ENCODE peak calls at places on chromosomes 7 and 10, in seven cellular contexts. A is lower leg skin, Q is coronary artery, U is cardiac muscle cell, D is transverse colon, K is GM23338, F is brain microvascular endothelial cell. P is an unnamed sample.

GRCh38 chr10:32210306-32211045 is 136.5 kb downstream of the EPC1 start:
- DNase-seq in D (peak), K (peak), U (peak), Q (no peak), F (peak), A (no peak), P (no peak)

GRCh38 chr10:119817991-119818888 is 54.4 kb downstream of the MCMBP start:
- DNase-seq in K (peak), F (peak), Q (peak), U (peak), D (peak), A (peak), P (peak)

GRCh38 chr7:5441840-5442513 is 18.3 kb upstream of the TNRC18 start:
- DNase-seq in D (no peak), K (no peak), F (no peak), U (no peak), Q (no peak), A (no peak), P (no peak)

GRCh38 chr7:35331730-35332678 is 78.1 kb upstream of the TBX20 start:
- DNase-seq in K (no peak), A (no peak), F (no peak), Q (no peak), U (peak), D (no peak), P (no peak)

GRCh38 chr10:7301039-7301768 is 109.6 kb downstream of the SFMBT2 start:
- DNase-seq in K (peak), D (no peak), Q (no peak), A (no peak), U (peak), F (no peak), P (no peak)

GRCh38 chr7:80018941-80019808 is 115.5 kb upstream of the GNAI1 start:
- DNase-seq in D (peak), K (peak), F (peak), U (peak), A (no peak), Q (no peak), P (no peak)

GRCh38 chr10:122013311-122013780 is 24.4 kb downstream of the TACC2 start:
- DNase-seq in U (no peak), D (no peak), A (no peak), F (no peak), K (no peak), Q (no peak), P (no peak)

GRCh38 chr10:78349165-78349516 is 315.5 kb downstream of the RPS24 start:
- DNase-seq in K (no peak), A (no peak), D (no peak), F (no peak), Q (peak), U (no peak), P (peak)

GRCh38 chr7:104096683-104097082 is 107.2 kb upstream of the RELN start:
- DNase-seq in Q (no peak), K (peak), D (no peak), A (no peak), F (peak), U (peak), P (no peak)

GRCh38 chr7:74288034-74288881 is 949 bp upstream of the CLIP2 start:
- DNase-seq in F (no peak), K (peak), Q (no peak), D (no peak), U (no peak), A (no peak), P (no peak)

GRCh38 chr10:120387326-120387725 is 69.7 kb upstream of the PLPP4 start:
- DNase-seq in K (no peak), D (no peak), U (no peak), A (no peak), F (peak), Q (no peak), P (no peak)

GRCh38 chr10:113047963-113048781 is 98.1 kb downstream of the TCF7L2 start:
- DNase-seq in D (no peak), Q (no peak), U (no peak), A (peak), K (peak), F (no peak), P (no peak)

GRCh38 chr10:13502384-13502783 is 26.4 kb downstream of the BEND7 start:
- DNase-seq in F (no peak), D (no peak), Q (no peak), K (no peak), U (no peak), A (no peak), P (no peak)

GRCh38 chr7:5217396-5217795 is 27.4 kb downstream of the WIPI2 start:
- DNase-seq in K (no peak), U (no peak), F (no peak), Q (no peak), D (no peak), A (no peak), P (no peak)

GRCh38 chr7:87151701-87152111 is 547 bp upstream of the DMTF1 start:
- DNase-seq in F (no peak), U (no peak), D (no peak), Q (no peak), A (no peak), K (no peak), P (no peak)

GRCh38 chr7:134045716-134046115 is 81.4 kb upstream of the LRGUK start:
- DNase-seq in U (no peak), F (no peak), Q (no peak), D (no peak), K (no peak), A (no peak), P (no peak)

GRCh38 chr7:158646766-158647474 is 57.7 kb downstream of the NCAPG2 start:
- DNase-seq in U (no peak), A (no peak), K (peak), Q (no peak), F (no peak), D (peak), P (no peak)

GRCh38 chr10:91759581-91759986 is 38.6 kb upstream of the TNKS2 start:
- DNase-seq in D (no peak), K (no peak), U (no peak), Q (no peak), A (no peak), F (no peak), P (no peak)

GRCh38 chr10:36469585-36469984 is 655.8 kb upstream of the ANKRD30A start:
- DNase-seq in F (peak), K (no peak), A (no peak), U (no peak), Q (no peak), D (no peak), P (no peak)

GRCh38 chr7:90483236-90483635 is 13.8 kb downstream of the PTTG1IP2 start:
- DNase-seq in A (no peak), Q (no peak), F (no peak), D (no peak), K (no peak), U (no peak), P (no peak)

GRCh38 chr10:25483999-25484398 is 309.2 kb downstream of the GPR158 start:
- DNase-seq in Q (no peak), A (no peak), K (no peak), U (no peak), F (no peak), D (no peak), P (no peak)

GRCh38 chr7:54764861-54765260 is 5.8 kb upstream of the SEC61G start:
- DNase-seq in A (no peak), Q (no peak), F (no peak), K (no peak), D (no peak), U (no peak), P (no peak)

GRCh38 chr7:151088856-151089699 is 2.8 kb downstream of the AGAP3 start:
- DNase-seq in K (peak), U (no peak), Q (no peak), A (peak), F (peak), D (peak), P (no peak)

GRCh38 chr10:87841215-87841614 is 22.1 kb downstream of the KLLN start:
- DNase-seq in K (no peak), F (no peak), U (no peak), A (no peak), D (no peak), Q (no peak), P (no peak)

GRCh38 chr10:131086094-131086493 is 225.4 kb downstream of the TCERG1L start:
- DNase-seq in F (no peak), D (no peak), K (no peak), Q (no peak), U (no peak), A (no peak), P (no peak)

GRCh38 chr10:57202356-57202755 is 841.3 kb upstream of the ZWINT start:
- DNase-seq in F (no peak), Q (no peak), K (no peak), D (no peak), U (no peak), A (no peak), P (no peak)

GRCh38 chr7:22572292-22572691 is 72.3 kb upstream of the STEAP1B start:
- DNase-seq in U (no peak), A (peak), D (no peak), K (no peak), Q (no peak), F (no peak), P (no peak)

GRCh38 chr10:14056545-14057332 is 274.0 kb downstream of the FRMD4A start:
- DNase-seq in A (no peak), D (no peak), F (peak), Q (no peak), K (peak), U (no peak), P (no peak)

GRCh38 chr10:52316005-52316404 is 1.9 kb downstream of the DKK1 start:
- DNase-seq in K (no peak), A (no peak), Q (no peak), F (peak), D (no peak), U (no peak), P (no peak)

GRCh38 chr7:27170936-27171635 is 3.0 kb downstream of the HOXA10 start:
- DNase-seq in F (no peak), A (peak), K (peak), D (peak), Q (no peak), U (no peak), P (no peak)

GRCh38 chr10:98029149-98030092 is 1.0 kb downstream of the CRTAC1 start:
- DNase-seq in F (no peak), D (no peak), A (no peak), Q (no peak), K (peak), U (peak), P (no peak)

GRCh38 chr10:98030991-98031431 is 590 bp upstream of the CRTAC1 start:
- DNase-seq in K (peak), D (no peak), Q (no peak), A (no peak), F (no peak), U (peak), P (peak)

GRCh38 chr10:98031440-98031839 is 1.0 kb upstream of the CRTAC1 start:
- DNase-seq in F (no peak), A (no peak), K (no peak), U (no peak), D (no peak), Q (no peak), P (no peak)

GRCh38 chr10:98028168-98028770 is 2.2 kb downstream of the CRTAC1 start:
- DNase-seq in K (peak), D (peak), Q (no peak), U (peak), F (no peak), A (no peak), P (peak)

GRCh38 chr10:98030093-98030821 is at the start of gene CRTAC1:
- DNase-seq in A (peak), K (peak), F (no peak), Q (no peak), U (peak), D (peak), P (peak)
- TF ChIP-seq CTCF in A (no peak), K (peak), F (no peak), Q (no peak), U (no peak), D (no peak), P (peak)

GRCh38 chr10:71431216-71431944 is 34.7 kb downstream of the CDH23 start:
- DNase-seq in Q (no peak), U (no peak), K (no peak), A (peak), F (no peak), D (no peak), P (no peak)

GRCh38 chr10:71427246-71427645 is 30.5 kb downstream of the CDH23 start:
- DNase-seq in K (no peak), Q (no peak), D (no peak), F (no peak), U (no peak), A (peak), P (peak)

GRCh38 chr10:71429304-71429703 is 32.6 kb downstream of the CDH23 start:
- DNase-seq in Q (no peak), D (no peak), F (no peak), A (peak), U (no peak), K (no peak), P (peak)

GRCh38 chr10:71431945-71432905 is 35.5 kb downstream of the CDH23 start:
- DNase-seq in D (no peak), U (no peak), K (peak), A (peak), Q (no peak), F (no peak), P (peak)

DNA sequence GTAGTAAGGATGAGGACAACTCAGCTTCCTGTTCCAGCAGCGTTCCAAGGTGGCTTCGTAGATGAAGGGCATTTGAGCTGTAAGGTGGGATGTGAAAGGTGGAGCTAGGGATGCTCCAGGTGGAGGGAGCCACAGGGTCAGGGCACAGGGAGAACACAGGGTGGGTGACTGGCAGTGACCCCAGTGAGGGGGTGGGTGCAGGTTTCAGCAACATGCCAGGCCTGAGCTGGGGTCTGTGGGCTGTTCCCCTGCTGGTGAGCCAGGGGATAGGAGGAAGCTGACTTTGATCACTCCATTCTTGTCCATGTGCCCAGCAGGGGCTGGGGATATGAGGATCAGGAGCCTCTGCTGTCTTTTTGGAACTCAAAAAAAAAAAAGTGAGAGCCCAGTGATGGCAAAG is 33.2 kb downstream of the CDH23 start:
- DNase-seq in K (peak), F (no peak), A (peak), U (no peak), Q (no peak), D (no peak), P (peak)
- TF ChIP-seq CTCF in K (peak), F (peak), A (no peak), U (peak), Q (no peak), D (no peak), P (peak)

GRCh38 chr7:101857358-101857794 is 40.0 kb downstream of the CUX1 start:
- DNase-seq in K (no peak), A (no peak), F (no peak), Q (no peak), D (no peak), U (no peak), P (no peak)
- TF ChIP-seq CTCF in K (no peak), A (no peak), F (no peak), Q (no peak), D (no peak), U (no peak), P (no peak)

DNA sequence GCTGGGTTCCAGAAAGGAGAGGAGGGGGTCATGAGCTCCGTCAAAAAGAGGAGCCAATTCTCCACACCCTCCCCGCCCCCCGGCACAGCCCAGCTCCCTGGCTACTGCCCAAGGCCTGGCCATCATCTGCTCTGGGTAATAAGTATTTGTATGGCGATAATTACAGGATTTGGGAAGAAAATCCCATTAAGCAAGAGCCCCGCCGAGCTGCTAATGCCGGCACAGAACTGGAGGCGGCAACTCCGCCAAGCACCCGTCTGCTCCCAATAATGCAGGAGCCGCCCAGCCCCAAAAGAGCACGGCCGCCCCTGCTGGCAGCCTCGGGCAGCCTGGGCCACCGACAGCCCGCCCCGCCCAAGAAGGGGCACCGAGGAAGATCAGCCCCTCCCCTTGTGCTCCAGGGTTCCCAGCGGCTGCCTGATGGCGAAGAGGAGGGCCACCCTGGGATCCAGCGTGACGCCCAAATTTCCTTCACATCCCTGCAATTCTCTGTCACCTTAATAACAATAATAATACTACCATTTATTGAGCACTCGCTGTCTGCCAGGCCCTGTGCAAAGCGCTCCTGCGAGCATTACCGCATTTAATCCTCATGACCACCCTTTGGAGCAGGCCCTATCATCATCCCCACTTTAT is 5.9 kb downstream of the SLIT1 start:
- DNase-seq in A (no peak), K (peak), F (no peak), Q (no peak), D (no peak), U (peak), P (no peak)
- TF ChIP-seq CTCF in A (no peak), K (peak), F (peak), Q (no peak), D (no peak), U (peak), P (peak)

GRCh38 chr7:141232286-141233051 is 158.6 kb downstream of the TMEM178B start:
- DNase-seq in K (no peak), D (no peak), A (no peak), Q (no peak), F (no peak), U (no peak), P (no peak)

GRCh38 chr7:141227454-141227853 is 153.6 kb downstream of the TMEM178B start:
- DNase-seq in D (no peak), U (no peak), F (no peak), A (no peak), K (peak), Q (no peak), P (no peak)

GRCh38 chr7:141225916-141226618 is 152.2 kb downstream of the TMEM178B start:
- DNase-seq in D (no peak), Q (peak), U (no peak), F (no peak), A (no peak), K (no peak), P (no peak)

GRCh38 chr7:141228482-141228881 is 154.6 kb downstream of the TMEM178B start:
- DNase-seq in Q (peak), U (no peak), K (no peak), F (no peak), D (no peak), A (no peak), P (no peak)

DNA sequence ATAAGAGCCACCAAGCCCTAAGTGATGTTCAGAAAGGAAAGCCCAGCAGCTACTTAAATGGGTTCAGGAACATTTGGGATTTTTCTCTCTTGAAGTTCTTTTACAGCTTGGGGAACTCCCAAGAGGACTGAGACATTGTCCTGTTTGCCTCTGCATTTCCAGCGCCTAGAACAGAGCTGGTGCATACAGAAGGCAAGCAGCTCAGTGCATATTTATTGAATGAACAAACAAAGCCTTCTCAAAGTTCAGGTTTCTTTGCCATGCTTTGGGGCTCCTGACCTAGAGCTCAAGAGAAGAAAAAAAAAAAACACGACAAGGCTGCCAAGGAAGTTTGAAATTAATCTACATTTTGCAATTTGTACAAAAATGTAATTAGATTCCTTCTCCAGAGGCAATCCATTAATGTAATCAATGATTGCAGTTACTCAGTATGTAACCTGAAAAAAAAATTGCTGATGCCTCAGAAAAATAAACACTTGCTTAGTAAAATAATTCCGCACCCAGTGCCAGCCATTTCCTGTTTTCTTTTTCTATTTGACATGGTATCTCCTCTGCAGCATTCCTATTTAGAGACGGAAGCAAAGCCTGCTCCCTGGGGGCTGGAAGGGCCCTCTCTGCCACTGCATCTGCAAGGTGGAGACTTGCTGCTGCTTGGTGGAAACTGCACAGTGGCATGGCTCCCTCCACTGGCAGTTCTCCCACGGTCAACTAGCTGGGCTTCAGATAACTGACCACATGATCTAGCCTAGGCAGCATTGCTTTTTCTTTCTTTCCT is 157.3 kb downstream of the TMEM178B start:
- DNase-seq in F (peak), Q (no peak), A (no peak), K (peak), U (peak), D (no peak), P (no peak)
- TF ChIP-seq CTCF in F (peak), Q (no peak), A (no peak), K (peak), U (no peak), D (no peak), P (peak)

P was measured in type B pancreatic cell.